ENCODE peak calls at places on chromosomes 2 and 18, in five cellular contexts. One of them, this sample, is unnamed.

GRCh38 chr2:19819097-19820065 is 82.4 kb downstream of the TTC32 start:
- DNase-seq in right cardiac atrium: peak
- DNase-seq in osteocyte: no peak
- DNase-seq in foreskin fibroblast: peak
- DNase-seq in CD4-positive, CD25-positive, alpha-beta regulatory T cell: no peak
- DNase-seq in this sample: peak

GRCh38 chr18:49922228-49922627 is 108.9 kb upstream of the ACAA2 start:
- DNase-seq in foreskin fibroblast: no peak
- DNase-seq in CD4-positive, CD25-positive, alpha-beta regulatory T cell: no peak
- DNase-seq in right cardiac atrium: no peak
- DNase-seq in osteocyte: no peak
- DNase-seq in this sample: no peak

GRCh38 chr18:57885931-57886330 is 82.8 kb upstream of the ATP8B1 start:
- DNase-seq in osteocyte: no peak
- DNase-seq in CD4-positive, CD25-positive, alpha-beta regulatory T cell: no peak
- DNase-seq in right cardiac atrium: no peak
- DNase-seq in foreskin fibroblast: no peak
- DNase-seq in this sample: no peak

GRCh38 chr18:27922780-27923179 is 254.2 kb downstream of the CDH2 start:
- DNase-seq in osteocyte: no peak
- DNase-seq in right cardiac atrium: no peak
- DNase-seq in foreskin fibroblast: no peak
- DNase-seq in CD4-positive, CD25-positive, alpha-beta regulatory T cell: no peak
- DNase-seq in this sample: no peak

GRCh38 chr18:3256693-3257626 is 5.0 kb upstream of the MYL12B start:
- DNase-seq in right cardiac atrium: peak
- DNase-seq in foreskin fibroblast: no peak
- DNase-seq in CD4-positive, CD25-positive, alpha-beta regulatory T cell: no peak
- DNase-seq in osteocyte: no peak
- DNase-seq in this sample: no peak

GRCh38 chr18:61333746-61334490 is 688 bp downstream of the CDH20 start:
- DNase-seq in CD4-positive, CD25-positive, alpha-beta regulatory T cell: no peak
- DNase-seq in foreskin fibroblast: no peak
- DNase-seq in osteocyte: no peak
- DNase-seq in right cardiac atrium: peak
- DNase-seq in this sample: no peak

GRCh38 chr2:101808006-101808562 is 110.6 kb downstream of the MAP4K4 start:
- DNase-seq in foreskin fibroblast: no peak
- DNase-seq in CD4-positive, CD25-positive, alpha-beta regulatory T cell: no peak
- DNase-seq in right cardiac atrium: no peak
- DNase-seq in osteocyte: no peak
- DNase-seq in this sample: no peak

GRCh38 chr18:25229080-25229479 is 122.9 kb downstream of the ZNF521 start:
- DNase-seq in CD4-positive, CD25-positive, alpha-beta regulatory T cell: no peak
- DNase-seq in foreskin fibroblast: peak
- DNase-seq in right cardiac atrium: peak
- DNase-seq in osteocyte: no peak
- DNase-seq in this sample: no peak

GRCh38 chr18:10851824-10852225 is 297.5 kb downstream of the PIEZO2 start:
- DNase-seq in osteocyte: no peak
- DNase-seq in right cardiac atrium: no peak
- DNase-seq in foreskin fibroblast: peak
- DNase-seq in CD4-positive, CD25-positive, alpha-beta regulatory T cell: no peak
- DNase-seq in this sample: no peak

GRCh38 chr2:152925540-152926448 is 207.4 kb downstream of the ARL6IP6 start:
- DNase-seq in foreskin fibroblast: no peak
- DNase-seq in osteocyte: no peak
- DNase-seq in CD4-positive, CD25-positive, alpha-beta regulatory T cell: peak
- DNase-seq in right cardiac atrium: peak
- DNase-seq in this sample: no peak

GRCh38 chr2:173693164-173693563 is 272.0 kb downstream of the SP3 start:
- DNase-seq in foreskin fibroblast: no peak
- DNase-seq in osteocyte: no peak
- DNase-seq in right cardiac atrium: no peak
- DNase-seq in CD4-positive, CD25-positive, alpha-beta regulatory T cell: no peak
- DNase-seq in this sample: no peak

GRCh38 chr2:234478121-234478858 is 18.6 kb downstream of the ARL4C start:
- DNase-seq in osteocyte: no peak
- DNase-seq in CD4-positive, CD25-positive, alpha-beta regulatory T cell: no peak
- DNase-seq in right cardiac atrium: no peak
- DNase-seq in foreskin fibroblast: no peak
- DNase-seq in this sample: no peak